ENCODE peak calls at places on chromosomes 6 and 20, in six cellular contexts. One of them, this sample, is unnamed.

GRCh38 chr6:7589221-7589620 is 777 bp upstream of the SNRNP48 start:
- DNase-seq in NCI-H2081: no peak
- DNase-seq in astrocyte of the spinal cord: no peak
- DNase-seq in activated CD4-positive, alpha-beta memory T cell treated with anti-CD3 and anti-CD28 coated beads for 36 hours: no peak
- DNase-seq in Ammon's horn: no peak
- DNase-seq in stimulated activated CD4-positive, alpha-beta T cell treated with anti-CD3 and anti-CD28 coated beads, Interleukin-1b, Interleukin-23, amount 100 ng/mL, for 1 hour: no peak
- DNase-seq in this sample: no peak

GRCh38 chr6:75775219-75775618 is 26.2 kb downstream of the MYO6 start:
- DNase-seq in NCI-H2081: no peak
- DNase-seq in astrocyte of the spinal cord: no peak
- DNase-seq in activated CD4-positive, alpha-beta memory T cell treated with anti-CD3 and anti-CD28 coated beads for 36 hours: no peak
- DNase-seq in Ammon's horn: no peak
- DNase-seq in stimulated activated CD4-positive, alpha-beta T cell treated with anti-CD3 and anti-CD28 coated beads, Interleukin-1b, Interleukin-23, amount 100 ng/mL, for 1 hour: no peak
- DNase-seq in this sample: no peak

GRCh38 chr20:52178691-52179090 is 12.9 kb downstream of the ZFP64 start:
- DNase-seq in NCI-H2081: no peak
- DNase-seq in astrocyte of the spinal cord: no peak
- DNase-seq in activated CD4-positive, alpha-beta memory T cell treated with anti-CD3 and anti-CD28 coated beads for 36 hours: no peak
- DNase-seq in Ammon's horn: no peak
- DNase-seq in stimulated activated CD4-positive, alpha-beta T cell treated with anti-CD3 and anti-CD28 coated beads, Interleukin-1b, Interleukin-23, amount 100 ng/mL, for 1 hour: no peak
- DNase-seq in this sample: no peak

GRCh38 chr20:63409066-63409833 is 48.1 kb upstream of the CHRNA4 start:
- DNase-seq in NCI-H2081: no peak
- DNase-seq in astrocyte of the spinal cord: no peak
- DNase-seq in activated CD4-positive, alpha-beta memory T cell treated with anti-CD3 and anti-CD28 coated beads for 36 hours: no peak
- DNase-seq in Ammon's horn: no peak
- DNase-seq in stimulated activated CD4-positive, alpha-beta T cell treated with anti-CD3 and anti-CD28 coated beads, Interleukin-1b, Interleukin-23, amount 100 ng/mL, for 1 hour: no peak
- DNase-seq in this sample: no peak

GRCh38 chr6:166940643-166941068 is 15.7 kb downstream of the RNASET2 start:
- DNase-seq in NCI-H2081: no peak
- DNase-seq in astrocyte of the spinal cord: no peak
- DNase-seq in activated CD4-positive, alpha-beta memory T cell treated with anti-CD3 and anti-CD28 coated beads for 36 hours: peak
- DNase-seq in Ammon's horn: no peak
- DNase-seq in stimulated activated CD4-positive, alpha-beta T cell treated with anti-CD3 and anti-CD28 coated beads, Interleukin-1b, Interleukin-23, amount 100 ng/mL, for 1 hour: no peak
- DNase-seq in this sample: peak

GRCh38 chr6:164570791-164571190 is 738.6 kb downstream of the C6orf118 start:
- DNase-seq in NCI-H2081: no peak
- DNase-seq in astrocyte of the spinal cord: no peak
- DNase-seq in activated CD4-positive, alpha-beta memory T cell treated with anti-CD3 and anti-CD28 coated beads for 36 hours: no peak
- DNase-seq in Ammon's horn: no peak
- DNase-seq in stimulated activated CD4-positive, alpha-beta T cell treated with anti-CD3 and anti-CD28 coated beads, Interleukin-1b, Interleukin-23, amount 100 ng/mL, for 1 hour: no peak
- DNase-seq in this sample: no peak

GRCh38 chr6:37407948-37408347 is 25.1 kb upstream of the CMTR1 start:
- DNase-seq in NCI-H2081: no peak
- DNase-seq in astrocyte of the spinal cord: no peak
- DNase-seq in activated CD4-positive, alpha-beta memory T cell treated with anti-CD3 and anti-CD28 coated beads for 36 hours: no peak
- DNase-seq in Ammon's horn: no peak
- DNase-seq in stimulated activated CD4-positive, alpha-beta T cell treated with anti-CD3 and anti-CD28 coated beads, Interleukin-1b, Interleukin-23, amount 100 ng/mL, for 1 hour: no peak
- DNase-seq in this sample: no peak

GRCh38 chr6:112475083-112475482 is 128.0 kb downstream of the RFPL4B start:
- DNase-seq in NCI-H2081: no peak
- DNase-seq in astrocyte of the spinal cord: peak
- DNase-seq in activated CD4-positive, alpha-beta memory T cell treated with anti-CD3 and anti-CD28 coated beads for 36 hours: no peak
- DNase-seq in Ammon's horn: no peak
- DNase-seq in stimulated activated CD4-positive, alpha-beta T cell treated with anti-CD3 and anti-CD28 coated beads, Interleukin-1b, Interleukin-23, amount 100 ng/mL, for 1 hour: no peak
- DNase-seq in this sample: no peak

GRCh38 chr6:109945091-109945490 is 33.0 kb upstream of the GPR6 start:
- DNase-seq in NCI-H2081: no peak
- DNase-seq in astrocyte of the spinal cord: no peak
- DNase-seq in activated CD4-positive, alpha-beta memory T cell treated with anti-CD3 and anti-CD28 coated beads for 36 hours: no peak
- DNase-seq in Ammon's horn: no peak
- DNase-seq in stimulated activated CD4-positive, alpha-beta T cell treated with anti-CD3 and anti-CD28 coated beads, Interleukin-1b, Interleukin-23, amount 100 ng/mL, for 1 hour: no peak
- DNase-seq in this sample: no peak

GRCh38 chr6:10316327-10316726 is 98.5 kb downstream of the TFAP2A start:
- DNase-seq in NCI-H2081: no peak
- DNase-seq in astrocyte of the spinal cord: peak
- DNase-seq in activated CD4-positive, alpha-beta memory T cell treated with anti-CD3 and anti-CD28 coated beads for 36 hours: no peak
- DNase-seq in Ammon's horn: peak
- DNase-seq in stimulated activated CD4-positive, alpha-beta T cell treated with anti-CD3 and anti-CD28 coated beads, Interleukin-1b, Interleukin-23, amount 100 ng/mL, for 1 hour: no peak
- DNase-seq in this sample: no peak

GRCh38 chr20:20237093-20237959 is 130.6 kb upstream of the INSM1 start:
- DNase-seq in NCI-H2081: peak
- DNase-seq in astrocyte of the spinal cord: no peak
- DNase-seq in activated CD4-positive, alpha-beta memory T cell treated with anti-CD3 and anti-CD28 coated beads for 36 hours: peak
- DNase-seq in Ammon's horn: peak
- DNase-seq in stimulated activated CD4-positive, alpha-beta T cell treated with anti-CD3 and anti-CD28 coated beads, Interleukin-1b, Interleukin-23, amount 100 ng/mL, for 1 hour: no peak
- DNase-seq in this sample: peak

GRCh38 chr20:24462461-24463010 is 6.9 kb upstream of the SYNDIG1 start:
- DNase-seq in NCI-H2081: no peak
- DNase-seq in astrocyte of the spinal cord: no peak
- DNase-seq in activated CD4-positive, alpha-beta memory T cell treated with anti-CD3 and anti-CD28 coated beads for 36 hours: no peak
- DNase-seq in Ammon's horn: peak
- DNase-seq in stimulated activated CD4-positive, alpha-beta T cell treated with anti-CD3 and anti-CD28 coated beads, Interleukin-1b, Interleukin-23, amount 100 ng/mL, for 1 hour: no peak
- DNase-seq in this sample: no peak

GRCh38 chr20:49905415-49906091 is 9.8 kb downstream of the SPATA2 start:
- DNase-seq in NCI-H2081: no peak
- DNase-seq in astrocyte of the spinal cord: no peak
- DNase-seq in activated CD4-positive, alpha-beta memory T cell treated with anti-CD3 and anti-CD28 coated beads for 36 hours: no peak
- DNase-seq in Ammon's horn: no peak
- DNase-seq in stimulated activated CD4-positive, alpha-beta T cell treated with anti-CD3 and anti-CD28 coated beads, Interleukin-1b, Interleukin-23, amount 100 ng/mL, for 1 hour: no peak
- DNase-seq in this sample: no peak

GRCh38 chr20:50991076-50991475 is 31.8 kb downstream of the KCNG1 start:
- DNase-seq in NCI-H2081: no peak
- DNase-seq in astrocyte of the spinal cord: no peak
- DNase-seq in activated CD4-positive, alpha-beta memory T cell treated with anti-CD3 and anti-CD28 coated beads for 36 hours: no peak
- DNase-seq in Ammon's horn: no peak
- DNase-seq in stimulated activated CD4-positive, alpha-beta T cell treated with anti-CD3 and anti-CD28 coated beads, Interleukin-1b, Interleukin-23, amount 100 ng/mL, for 1 hour: no peak
- DNase-seq in this sample: no peak